ENCODE peak calls at places on chromosomes 2 and 18, in five cellular contexts. H is gastrocnemius medialis, X is left ventricle myocardium inferior, D is heart left ventricle, J is A549. V is an unnamed sample. For H3K9me3 and H3K4me1, the result is how much of the 10 kb centered on the place peaks cover.

GRCh38 chr2:223969856-223970255 is 12.6 kb downstream of the MRPL44 start:
- DNase-seq in H (no peak), J (no peak), D (no peak), X (no peak), V (no peak)

GRCh38 chr2:59006204-59006603 is 765.1 kb upstream of the FANCL start:
- DNase-seq in H (no peak), X (no peak), D (no peak), J (no peak), V (no peak)

GRCh38 chr2:39494784-39495251 is 57.7 kb upstream of the MAP4K3 start:
- DNase-seq in D (peak), X (no peak), H (no peak), J (peak), V (no peak)

GRCh38 chr2:215299337-215299859 is 12.5 kb upstream of the ATIC start:
- DNase-seq in D (peak), J (no peak), X (no peak), H (no peak), V (no peak)

GRCh38 chr2:236107971-236108625 is 60.1 kb downstream of the GBX2 start:
- DNase-seq in D (no peak), J (no peak), H (no peak), X (no peak), V (no peak)

GRCh38 chr2:239148495-239149200 is 252.2 kb downstream of the HDAC4 start:
- DNase-seq in X (peak), H (no peak), D (peak), J (no peak), V (no peak)

GRCh38 chr2:120733238-120733942 is 2.3 kb upstream of the GLI2 start:
- DNase-seq in X (no peak), H (no peak), J (no peak), D (no peak), V (no peak)

GRCh38 chr18:53850918-53851317 is 373.6 kb downstream of the MBD2 start:
- DNase-seq in H (no peak), X (no peak), D (no peak), J (no peak), V (no peak)

GRCh38 chr2:133077259-133077822 is 407.3 kb upstream of the LYPD1 start:
- DNase-seq in H (no peak), X (no peak), J (no peak), D (no peak), V (no peak)

GRCh38 chr18:24799176-24799575 is 338.7 kb downstream of the HRH4 start:
- DNase-seq in H (no peak), D (no peak), X (no peak), J (no peak), V (no peak)

GRCh38 chr2:62672601-62673000 is 32.9 kb upstream of the EHBP1 start:
- DNase-seq in D (peak), H (no peak), X (no peak), J (peak), V (no peak)

GRCh38 chr2:143732076-143732475 is 602.9 kb downstream of the ARHGAP15 start:
- DNase-seq in H (no peak), D (no peak), X (no peak), J (peak), V (no peak)

GRCh38 chr2:147441140-147441539 is 403.7 kb upstream of the ACVR2A start:
- DNase-seq in D (no peak), X (no peak), J (no peak), H (no peak), V (no peak)

GRCh38 chr2:63066265-63066664 is 15.6 kb downstream of the OTX1 start:
- DNase-seq in H (no peak), D (no peak), X (no peak), J (no peak), V (no peak)

GRCh38 chr18:23856466-23857175 is 157.9 kb upstream of the TTC39C start:
- DNase-seq in J (no peak), X (no peak), D (no peak), H (no peak), V (no peak)

GRCh38 chr2:173881886-173882285 is 83.3 kb downstream of the SP3 start:
- DNase-seq in J (no peak), H (no peak), D (no peak), X (no peak), V (no peak)

GRCh38 chr2:174004900-174005605 is 39.9 kb upstream of the SP3 start:
- DNase-seq in X (peak), J (no peak), H (peak), D (peak), V (no peak)

GRCh38 chr2:195594248-195594647 is 62.8 kb upstream of the SLC39A10 start:
- DNase-seq in J (no peak), D (no peak), H (no peak), X (no peak), V (no peak)

GRCh38 chr2:168669151-168669550 is 133.3 kb upstream of the NOSTRIN start:
- DNase-seq in H (no peak), X (no peak), J (no peak), D (no peak), V (no peak)

GRCh38 chr2:8132371-8132831 is 549.5 kb upstream of the ID2 start:
- DNase-seq in J (no peak), H (peak), X (no peak), D (peak), V (no peak)

DNA sequence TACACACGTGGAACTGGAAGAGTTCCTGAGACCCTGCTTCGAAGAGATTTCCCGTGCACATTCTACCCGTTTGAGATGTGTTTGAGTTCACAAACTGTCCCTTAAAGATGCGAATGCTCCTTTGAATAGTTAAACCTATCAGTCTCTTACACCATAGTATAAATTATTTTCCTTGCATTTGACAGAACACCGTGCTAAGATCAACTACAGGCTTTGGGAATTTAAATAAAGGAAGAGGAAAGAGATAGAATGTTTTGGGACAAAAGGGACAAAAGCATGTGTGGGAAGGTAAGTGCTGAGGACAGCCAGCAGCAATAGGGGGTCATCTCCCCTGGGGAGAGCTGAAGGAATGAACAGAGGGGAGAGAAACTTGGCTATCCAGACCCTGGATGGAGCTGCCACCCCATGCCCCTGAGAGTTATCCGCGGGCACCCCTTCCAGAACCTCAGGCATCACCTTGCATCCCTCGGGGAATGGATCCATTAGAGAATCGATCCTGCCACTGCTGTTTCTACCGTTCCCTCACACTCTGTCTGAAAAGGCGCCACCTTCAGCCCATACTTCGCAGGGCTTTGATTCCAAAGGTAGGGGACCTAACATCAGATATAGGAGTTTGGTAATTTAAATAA is 890 bp upstream of the ADCY3 start:
- DNase-seq in J (peak), X (no peak), D (no peak), H (no peak), V (no peak)
- TF ChIP-seq CTCF in J (peak), X (no peak), D (no peak), H (no peak), V (no peak)

DNA sequence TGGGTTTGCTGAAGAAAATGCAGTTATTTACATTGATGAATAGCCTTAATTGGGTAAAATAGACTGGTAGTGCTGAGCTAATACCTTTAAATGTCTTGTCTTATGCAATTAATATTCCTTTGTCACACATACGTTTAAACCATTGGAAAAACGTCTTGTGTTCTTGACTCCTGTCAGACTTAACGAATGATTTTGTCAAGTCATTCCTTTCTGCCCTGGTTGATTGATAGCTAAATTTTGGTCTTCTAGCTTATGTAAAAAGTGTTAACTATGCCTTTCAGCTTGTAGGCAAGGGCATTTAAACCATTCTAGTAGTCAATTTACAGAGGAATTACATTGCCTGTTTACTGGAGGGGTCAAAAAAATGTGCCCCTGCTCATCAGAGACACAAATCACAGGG is 105.8 kb upstream of the LRRTM1 start:
- DNase-seq in X (no peak), H (no peak), D (no peak), J (no peak), V (no peak)
- H3K9me3 ChIP-seq in X (under half), H (under half), D (under half), J (under half), V (under half)

GRCh38 chr2:101753207-101753616 is 55.7 kb downstream of the MAP4K4 start:
- DNase-seq in H (no peak), X (no peak), J (no peak), D (no peak), V (no peak)

GRCh38 chr2:101750688-101751087 is 53.2 kb downstream of the MAP4K4 start:
- DNase-seq in J (no peak), D (no peak), X (no peak), H (no peak), V (no peak)

GRCh38 chr2:101751875-101752619 is 54.5 kb downstream of the MAP4K4 start:
- DNase-seq in X (no peak), D (no peak), H (no peak), J (no peak), V (no peak)

GRCh38 chr2:101752708-101753107 is 55.2 kb downstream of the MAP4K4 start:
- DNase-seq in D (no peak), X (no peak), H (no peak), J (no peak), V (peak)

DNA sequence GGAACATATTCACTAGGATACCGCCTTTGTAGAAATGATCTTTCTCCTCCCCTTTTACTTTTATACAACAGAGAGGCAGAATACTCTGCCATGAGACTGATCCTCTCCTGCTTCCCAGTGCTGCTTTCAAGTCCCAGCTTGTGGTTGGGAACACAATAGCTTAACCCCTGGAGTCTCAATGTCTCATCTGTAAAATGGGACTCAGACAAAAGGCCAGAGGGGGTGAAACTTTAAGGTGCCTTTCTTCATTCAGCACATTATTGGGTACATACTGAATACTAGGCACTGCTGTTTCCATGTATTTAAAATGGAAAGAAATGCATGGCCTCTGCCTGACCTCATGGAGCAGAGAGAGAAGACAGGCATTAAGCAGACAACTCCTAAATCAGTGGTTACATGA is 53.8 kb downstream of the MAP4K4 start:
- DNase-seq in X (no peak), H (no peak), D (no peak), J (no peak), V (no peak)
- H3K4me1 ChIP-seq in X (half or more), H (half or more), D (half or more), J (half or more), V (under half)

GRCh38 chr2:65746919-65747678 is 314.7 kb upstream of the SPRED2 start:
- DNase-seq in X (peak), D (peak), J (no peak), H (no peak), V (no peak)

GRCh38 chr2:65744801-65745200 is 312.4 kb upstream of the SPRED2 start:
- DNase-seq in H (no peak), X (no peak), J (no peak), D (no peak), V (no peak)

GRCh38 chr2:65737452-65738011 is 305.1 kb upstream of the SPRED2 start:
- DNase-seq in H (no peak), J (no peak), X (no peak), D (no peak), V (no peak)

DNA sequence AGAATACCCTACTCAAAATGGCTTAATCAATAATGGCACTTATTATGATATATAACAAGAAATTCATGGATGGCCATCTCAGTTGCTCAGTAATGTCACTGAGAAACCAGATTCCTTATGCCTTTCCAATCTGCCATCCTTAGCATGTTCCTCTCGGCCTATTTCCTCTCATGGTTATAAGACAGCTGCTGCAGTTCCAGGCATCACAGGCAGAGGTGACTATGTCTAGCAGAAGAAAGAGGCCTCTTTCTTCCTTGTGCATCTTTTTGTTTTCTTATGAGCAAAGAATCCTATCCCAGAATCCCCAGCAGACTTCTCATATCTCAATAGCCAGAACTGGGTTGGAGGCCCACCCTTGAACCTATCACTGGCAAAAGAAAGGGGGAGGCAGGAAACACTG is 310.6 kb upstream of the SPRED2 start:
- DNase-seq in J (no peak), H (no peak), X (no peak), D (no peak), V (no peak)
- TF ChIP-seq CTCF in J (no peak), H (no peak), X (no peak), D (no peak), V (no peak)

GRCh38 chr2:72236445-72237067 is 88.9 kb upstream of the CYP26B1 start:
- DNase-seq in X (no peak), H (no peak), D (no peak), J (peak), V (no peak)
- H3K9me3 ChIP-seq in X (under half), H (under half), D (under half), J (under half), V (under half)

GRCh38 chr2:70399046-70399445 is 97.2 kb upstream of the FAM136A start:
- DNase-seq in D (no peak), H (no peak), J (no peak), X (no peak), V (no peak)

GRCh38 chr2:70400539-70400938 is 98.7 kb upstream of the FAM136A start:
- DNase-seq in J (no peak), D (no peak), X (no peak), H (no peak), V (no peak)

DNA sequence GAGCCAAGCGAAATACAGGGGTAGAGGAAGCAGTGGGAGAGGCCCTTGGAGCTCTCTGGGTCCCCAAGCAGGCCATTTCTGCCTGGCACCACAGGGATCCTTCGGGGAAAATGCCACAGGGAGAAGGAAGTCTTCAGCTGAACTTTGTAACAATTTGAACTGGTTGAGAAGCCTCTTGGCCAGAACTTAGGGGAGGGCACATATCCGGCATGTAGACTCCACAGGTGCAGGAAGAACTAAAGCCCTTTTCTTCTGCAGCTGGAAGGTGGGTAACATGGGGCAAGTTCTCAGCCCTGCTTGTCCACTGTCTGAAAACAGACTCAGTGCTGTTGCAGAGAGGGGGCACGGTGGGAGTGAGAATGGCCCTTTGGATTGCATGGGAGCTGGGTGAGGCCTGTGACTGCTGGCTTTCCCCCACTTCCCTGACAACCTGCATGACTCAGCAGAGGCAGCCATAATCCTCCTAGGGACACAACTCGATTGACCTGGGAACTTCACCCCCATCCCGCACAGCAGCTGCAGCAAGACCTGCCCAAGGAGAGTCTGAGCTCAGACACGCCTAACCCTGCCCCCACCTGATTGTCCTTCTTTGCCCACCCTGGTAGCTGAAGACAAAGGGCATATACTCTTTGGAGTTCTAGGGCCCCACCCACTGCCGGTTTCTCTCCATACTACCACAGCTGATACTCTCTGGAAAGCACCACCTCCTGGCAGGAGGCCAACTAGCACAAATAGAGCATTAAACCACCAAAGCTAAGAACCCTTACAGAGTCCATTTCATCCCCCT is 101.6 kb upstream of the FAM136A start:
- DNase-seq in D (no peak), H (no peak), J (no peak), X (no peak), V (no peak)
- H3K4me1 ChIP-seq in D (under half), H (under half), J (under half), X (under half), V (under half)

V was measured in prostate gland.